ENCODE peak calls at places on chromosomes 13 and 19, in seven cellular contexts. I is stimulated activated CD8-positive, alpha-beta memory T cell treated with anti-CD3 and anti-CD28 coated beads, Interleukin-7, amount 100 ng/mL, for 1 hour; H is amygdala; V is choroid plexus epithelial cell; O is hypothalamus; L is GOT3; P is EL. T is an unnamed sample.

GRCh38 chr19:15218501-15218900 is 13.7 kb downstream of the EPHX3 start:
- DNase-seq in I (no peak), H (no peak), V (no peak), O (no peak), L (no peak), P (no peak), T (no peak)

GRCh38 chr19:38394488-38394887 is 6.0 kb downstream of the SPRED3 start:
- DNase-seq in I (no peak), H (no peak), V (peak; percentile 57), O (no peak), L (no peak), P (no peak), T (peak; percentile 48)

GRCh38 chr13:73717632-73718031 is 416.6 kb downstream of the KLF12 start:
- DNase-seq in I (no peak), H (no peak), V (peak; percentile 70), O (no peak), L (no peak), P (peak; percentile 30), T (no peak)

GRCh38 chr19:19006213-19006612 is 27.1 kb downstream of the SUGP2 start:
- DNase-seq in I (no peak), H (no peak), V (peak; percentile 15), O (no peak), L (no peak), P (no peak), T (peak; percentile 18)

GRCh38 chr19:2321565-2322283 is 6.7 kb downstream of the LSM7 start:
- DNase-seq in I (no peak), H (no peak), V (no peak), O (no peak), L (no peak), P (no peak), T (no peak)

GRCh38 chr19:31264379-31264778 is 84.9 kb downstream of the TSHZ3 start:
- DNase-seq in I (no peak), H (no peak), V (no peak), O (no peak), L (no peak), P (no peak), T (no peak)

GRCh38 chr19:3642987-3643386 is 16.4 kb upstream of the CACTIN start:
- DNase-seq in I (no peak), H (no peak), V (no peak), O (no peak), L (no peak), P (no peak), T (no peak)

GRCh38 chr19:10010247-10010691 is at the start of gene COL5A3:
- DNase-seq in I (no peak), H (no peak), V (peak; percentile 18), O (no peak), L (peak; percentile 10), P (peak; percentile 53), T (peak; percentile 84)

T was measured in fibroblast of mammary gland.